ENCODE peak calls at places on chromosomes 6 and 20, in four cellular contexts. B is Peyer's patch, Y is BJ, L is IMR-90. E is an unnamed sample.

GRCh38 chr6:90074161-90074560 is 179.9 kb downstream of the GJA10 start:
- DNase-seq in L (peak; percentile 41), B (no peak), Y (no peak), E (no peak)

GRCh38 chr6:53768636-53769035 is 26.2 kb upstream of the LRRC1 start:
- DNase-seq in Y (no peak), B (no peak), L (peak; percentile 28), E (no peak)

GRCh38 chr20:24743641-24744040 is 205.4 kb upstream of the CST7 start:
- DNase-seq in B (no peak), L (no peak), Y (no peak), E (no peak)

GRCh38 chr6:118761643-118762042 is 110.3 kb upstream of the CEP85L start:
- DNase-seq in Y (no peak), L (no peak), B (no peak), E (no peak)

GRCh38 chr6:51959744-51960383 is 127.5 kb downstream of the PKHD1 start:
- DNase-seq in B (peak; percentile 28), Y (peak; percentile 5), L (peak; percentile 59), E (peak; percentile 48)

GRCh38 chr6:31308050-31308844 is 36.4 kb upstream of the HLA-C start:
- DNase-seq in B (peak; percentile 73), Y (no peak), L (no peak), E (peak; percentile 71)

GRCh38 chr6:122153530-122153929 is 245.9 kb upstream of the HSF2 start:
- DNase-seq in L (no peak), B (no peak), Y (no peak), E (no peak)

GRCh38 chr6:38671885-38672467 is 31.0 kb downstream of the GLO1 start:
- DNase-seq in L (peak; percentile 76), Y (peak; percentile 8), B (no peak), E (peak; percentile 9)

GRCh38 chr6:91705646-91706045 is 1118.8 kb upstream of the MAP3K7 start:
- DNase-seq in L (no peak), Y (no peak), B (no peak), E (no peak)

GRCh38 chr6:118890997-118891790 is 2.8 kb upstream of the ASF1A start:
- DNase-seq in Y (no peak), B (no peak), L (no peak), E (peak; percentile 20)

GRCh38 chr20:49431345-49431744 is 51.1 kb downstream of the KCNB1 start:
- DNase-seq in L (no peak), B (no peak), Y (no peak), E (no peak)

GRCh38 chr20:58179432-58180099 is 48.9 kb downstream of the ANKRD60 start:
- DNase-seq in B (no peak), L (no peak), Y (no peak), E (peak; percentile 51)

GRCh38 chr6:74609857-74610256 is 596.0 kb downstream of the COL12A1 start:
- DNase-seq in L (no peak), Y (no peak), B (no peak), E (no peak)

GRCh38 chr6:166515072-166515810 is 71.2 kb downstream of the RAMACL start:
- DNase-seq in B (no peak), L (peak; percentile 93), Y (peak; percentile 25), E (no peak)

GRCh38 chr6:116221067-116221466 is 32.8 kb downstream of the TSPYL4 start:
- DNase-seq in B (no peak), L (peak; percentile 15), Y (no peak), E (no peak)

GRCh38 chr6:112626468-112627082 is 279.4 kb downstream of the RFPL4B start:
- DNase-seq in Y (no peak), B (no peak), L (peak; percentile 82), E (no peak)

GRCh38 chr6:27720607-27721580 is 191.3 kb downstream of the OR2B2 start:
- DNase-seq in B (no peak), Y (no peak), L (peak; percentile 24), E (no peak)

GRCh38 chr6:146850238-146850896 is 251.6 kb downstream of the ADGB start:
- DNase-seq in B (no peak), Y (no peak), L (peak; percentile 93), E (no peak)

GRCh38 chr6:162512744-162513143 is 214.8 kb downstream of the PRKN start:
- DNase-seq in B (no peak), L (no peak), Y (no peak), E (no peak)

GRCh38 chr6:161486326-161486725 is 212.5 kb upstream of the AGPAT4 start:
- DNase-seq in B (no peak), L (peak; percentile 30), Y (no peak), E (no peak)

GRCh38 chr6:25192562-25192961 is 86.6 kb upstream of the CARMIL1 start:
- DNase-seq in L (peak; percentile 8), Y (no peak), B (no peak), E (no peak)

GRCh38 chr6:116579143-116579542 is 7.8 kb downstream of the RWDD1 start:
- DNase-seq in Y (no peak), L (peak; percentile 25), B (no peak), E (no peak)

GRCh38 chr6:156747715-156748114 is 29.5 kb upstream of the ARID1B start:
- DNase-seq in Y (no peak), L (no peak), B (no peak), E (no peak)

GRCh38 chr20:46056970-46057855 is 28.2 kb downstream of the SLC12A5 start:
- DNase-seq in L (peak; percentile 42), B (no peak), Y (no peak), E (no peak)

GRCh38 chr6:90284236-90284744 is 12.4 kb downstream of the BACH2 start:
- DNase-seq in Y (peak; percentile 40), B (no peak), L (peak; percentile 95), E (peak; percentile 42)

GRCh38 chr20:45779011-45779915 is 12.4 kb downstream of the WFDC3 start:
- DNase-seq in L (peak; percentile 100), Y (peak; percentile 100), B (peak; percentile 28), E (no peak)

GRCh38 chr6:82076855-82077254 is 170.7 kb downstream of the IBTK start:
- DNase-seq in Y (no peak), L (no peak), B (no peak), E (no peak)

GRCh38 chr6:161038229-161039003 is 46.8 kb downstream of the MAP3K4 start:
- DNase-seq in Y (peak; percentile 94), L (peak; percentile 96), B (no peak), E (no peak)

GRCh38 chr6:84449220-84449619 is 221.8 kb upstream of the CEP162 start:
- DNase-seq in L (no peak), B (no peak), Y (no peak), E (no peak)

DNA sequence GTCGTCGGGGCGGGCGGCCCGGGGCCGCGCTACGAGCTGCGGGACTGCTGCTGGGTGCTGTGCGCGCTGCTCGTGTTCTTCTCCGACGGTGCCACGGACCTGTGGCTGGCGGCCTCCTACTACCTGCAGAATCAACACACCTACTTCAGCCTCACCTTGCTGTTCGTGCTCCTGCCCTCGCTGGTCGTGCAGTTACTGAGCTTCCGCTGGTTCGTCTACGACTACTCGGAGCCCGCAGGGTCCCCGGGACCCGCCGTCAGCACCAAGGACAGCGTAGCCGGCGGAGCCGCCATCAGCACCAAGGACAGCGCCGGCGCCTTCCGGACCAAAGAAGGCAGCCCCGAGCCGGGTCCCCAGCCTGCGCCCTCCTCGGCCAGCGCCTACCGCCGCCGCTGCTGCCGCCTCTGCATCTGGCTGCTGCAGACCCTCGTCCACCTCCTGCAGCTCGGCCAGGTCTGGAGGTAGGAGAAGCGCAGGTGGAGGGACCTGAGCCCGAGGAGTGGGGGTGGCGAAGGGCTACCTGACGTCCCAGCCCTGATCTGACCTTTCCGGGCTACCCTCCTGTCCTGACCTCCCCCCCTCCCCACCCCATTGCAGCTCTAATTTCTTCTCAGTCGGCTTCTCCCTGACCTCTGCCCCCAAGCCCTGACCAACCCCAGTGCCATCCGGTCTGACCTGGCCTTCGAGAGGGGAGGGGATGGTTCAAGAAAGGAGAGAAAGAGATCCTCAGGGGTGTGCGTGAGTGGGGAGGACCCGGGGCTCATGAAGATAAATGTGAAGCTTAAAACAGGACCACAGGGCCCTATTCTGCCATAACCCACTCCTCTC is 562 bp downstream of the XKR7 start:
- DNase-seq in Y (no peak), B (peak; percentile 36), L (peak; percentile 51), E (peak; percentile 74)
- H3K4me3 ChIP-seq in Y (no peak overlapping the region), B (peak overlapping the region; percentile 19), L (no peak overlapping the region), E (no peak overlapping the region)

GRCh38 chr20:33719989-33720709 is at the start of gene PXMP4:
- DNase-seq in L (peak; percentile 98), Y (peak; percentile 96), B (peak; percentile 87), E (peak; percentile 94)
- H3K4me3 ChIP-seq in L (peak within 1 kb of the TSS; percentile 65), Y (peak within 1 kb of the TSS; percentile 78), B (peak within 1 kb of the TSS; percentile 94), E (peak within 1 kb of the TSS; percentile 86)

DNA sequence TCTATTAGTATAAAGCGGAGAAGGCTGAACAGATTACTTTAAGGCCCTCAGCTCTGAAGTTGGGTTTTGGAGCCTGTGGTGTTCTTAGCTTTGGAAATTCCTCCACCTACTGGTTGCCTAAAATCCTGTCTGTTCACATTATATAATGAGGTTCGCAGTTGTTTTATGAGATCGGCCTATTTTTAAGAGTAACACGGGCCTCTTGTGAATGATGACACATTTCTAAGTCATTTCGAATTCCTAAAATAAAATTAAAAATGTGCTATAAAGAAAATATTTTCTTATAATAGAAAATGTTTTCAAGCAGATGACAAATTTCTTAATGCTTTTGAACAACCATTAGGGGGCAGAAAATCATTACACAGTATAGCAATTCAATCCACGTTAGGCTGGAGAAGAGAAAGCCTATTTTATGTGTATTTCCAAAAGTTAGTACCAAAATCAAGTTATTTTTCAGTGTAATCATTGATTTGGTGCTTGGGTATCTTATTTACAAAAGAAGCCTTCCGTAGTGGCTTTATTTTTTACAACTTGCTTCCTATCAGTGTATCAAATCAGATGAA is 15.8 kb upstream of the FAM8A1 start:
- DNase-seq in L (peak; percentile 86), B (no peak), Y (peak; percentile 37), E (no peak)
- H3K4me3 ChIP-seq in L (no peak overlapping the region), B (no peak overlapping the region), Y (no peak overlapping the region), E (peak overlapping the region; percentile 37)

GRCh38 chr6:87639373-87639772 is 49.4 kb downstream of the ORC3 start:
- DNase-seq in Y (no peak), B (no peak), L (no peak), E (no peak)

GRCh38 chr6:87637106-87637505 is 47.2 kb downstream of the ORC3 start:
- DNase-seq in Y (no peak), B (no peak), L (no peak), E (no peak)

GRCh38 chr6:87633851-87634250 is 43.9 kb downstream of the ORC3 start:
- DNase-seq in Y (no peak), B (no peak), L (no peak), E (no peak)

GRCh38 chr6:87641065-87641692 is 51.2 kb downstream of the ORC3 start:
- DNase-seq in B (no peak), Y (no peak), L (no peak), E (no peak)

DNA sequence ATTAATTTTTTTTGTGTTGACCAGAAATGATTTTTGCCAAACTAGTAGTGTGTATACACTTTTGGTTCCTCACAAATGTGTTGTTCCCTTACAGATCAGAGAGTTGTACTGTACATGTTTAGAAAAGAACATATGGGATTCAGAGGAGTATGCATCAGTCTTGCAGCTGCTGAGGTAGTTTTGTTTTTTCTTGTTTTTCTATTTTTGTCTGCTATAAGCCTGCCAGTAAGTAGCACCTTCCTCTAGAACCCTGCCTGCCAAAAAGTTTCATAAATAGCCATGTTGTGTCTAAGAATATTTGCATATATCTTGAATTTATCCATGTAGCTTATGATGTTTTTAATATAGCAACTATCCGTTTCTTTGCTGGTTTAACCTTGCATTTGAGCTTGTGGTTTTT is 46.4 kb downstream of the ORC3 start:
- DNase-seq in B (no peak), Y (no peak), L (no peak), E (no peak)
- H3K4me3 ChIP-seq in B (no peak overlapping the region), Y (no peak overlapping the region), L (no peak overlapping the region), E (no peak overlapping the region)

E was measured in CD4-positive, CD25-positive, alpha-beta regulatory T cell.